ENCODE peak calls at places on chromosome 1, in four cellular contexts. K is germinal center, T is HT1080, D is NCI-H1105 treated with DMSO at 0.1 percent for 48 hours. R is an unnamed sample.

GRCh38 chr1:107622975-107623374 is 342.0 kb downstream of the VAV3 start:
- DNase-seq in K (no peak), T (peak; percentile 32), D (no peak), R (peak; percentile 15)

GRCh38 chr1:27519341-27520258 is 29.6 kb upstream of the WASF2 start:
- DNase-seq in K (no peak), T (no peak), D (peak; percentile 42), R (no peak)

GRCh38 chr1:84152649-84153056 is 8.6 kb downstream of the PRKACB start:
- DNase-seq in K (no peak), T (no peak), D (no peak), R (no peak)

GRCh38 chr1:29415861-29416260 is 179.5 kb downstream of the PTPRU start:
- DNase-seq in K (no peak), T (no peak), D (no peak), R (no peak)

GRCh38 chr1:226863446-226863845 is 7.0 kb upstream of the PSEN2 start:
- DNase-seq in K (no peak), T (peak; percentile 87), D (no peak), R (no peak)

GRCh38 chr1:39609618-39610331 is 29.7 kb downstream of the HEYL start:
- DNase-seq in K (peak; percentile 83), T (no peak), D (no peak), R (peak; percentile 75)

GRCh38 chr1:229907884-229908633 is 159.0 kb upstream of the GALNT2 start:
- DNase-seq in K (no peak), T (no peak), D (no peak), R (no peak)

GRCh38 chr1:183247484-183247883 is 61.4 kb downstream of the LAMC2 start:
- DNase-seq in K (no peak), T (no peak), D (no peak), R (no peak)

GRCh38 chr1:15195420-15196052 is 42.0 kb downstream of the TMEM51 start:
- DNase-seq in K (no peak), T (no peak), D (no peak), R (no peak)

GRCh38 chr1:97488505-97488904 is 432.3 kb downstream of the DPYD start:
- DNase-seq in K (no peak), T (no peak), D (no peak), R (no peak)

GRCh38 chr1:15146142-15146541 is 7.4 kb upstream of the TMEM51 start:
- DNase-seq in K (no peak), T (peak; percentile 26), D (no peak), R (peak; percentile 82)

GRCh38 chr1:13699510-13699909 is 478 bp upstream of the PRDM2 start:
- DNase-seq in K (no peak), T (no peak), D (no peak), R (peak; percentile 12)

GRCh38 chr1:31706384-31707058 is 2.7 kb upstream of the COL16A1 start:
- DNase-seq in K (no peak), T (no peak), D (no peak), R (no peak)

GRCh38 chr1:45552309-45552708 is 1.7 kb downstream of the AKR1A1 start:
- DNase-seq in K (no peak), T (no peak), D (peak; percentile 90), R (peak; percentile 95)

GRCh38 chr1:3745590-3746381 is 6.5 kb upstream of the CCDC27 start:
- DNase-seq in K (no peak), T (no peak), D (no peak), R (no peak)

GRCh38 chr1:20837554-20838192 is 50.6 kb upstream of the HP1BP3 start:
- DNase-seq in K (no peak), T (no peak), D (no peak), R (no peak)

GRCh38 chr1:9714257-9714718 is 62.8 kb downstream of the PIK3CD start:
- DNase-seq in K (peak; percentile 67), T (no peak), D (no peak), R (peak; percentile 41)

GRCh38 chr1:121586369-121587229 is 401.8 kb downstream of the SRGAP2C start:
- DNase-seq in K (no peak), T (peak; percentile 26), D (no peak), R (peak; percentile 23)

GRCh38 chr1:3219005-3219724 is 150.2 kb downstream of the PRDM16 start:
- DNase-seq in K (no peak), T (no peak), D (no peak), R (peak; percentile 56)

GRCh38 chr1:45630429-45630828 is 6.6 kb upstream of the CCDC17 start:
- DNase-seq in K (no peak), T (no peak), D (no peak), R (no peak)

GRCh38 chr1:1089731-1090423 is 15.8 kb upstream of the RNF223 start:
- DNase-seq in K (no peak), T (no peak), D (no peak), R (no peak)

GRCh38 chr1:89952021-89952995 is 42.6 kb upstream of the ZNF326 start:
- DNase-seq in K (no peak), T (peak; percentile 66), D (no peak), R (no peak)

GRCh38 chr1:169630006-169630405 is at the start of gene SELP:
- DNase-seq in K (no peak), T (no peak), D (no peak), R (no peak)

GRCh38 chr1:177306981-177307380 is 136.2 kb downstream of the BRINP2 start:
- DNase-seq in K (no peak), T (peak; percentile 72), D (no peak), R (no peak)

GRCh38 chr1:179926494-179927205 is 28.0 kb upstream of the CEP350 start:
- DNase-seq in K (no peak), T (peak; percentile 23), D (no peak), R (no peak)